ENCODE peak calls at places on chromosomes 6 and 20, in six cellular contexts. V is GM06990, S is left lung, E is fibroblast of pulmonary artery, M is colonic mucosa, U is RWPE1. C is an unnamed sample.

GRCh38 chr20:8722277-8722928 is 346.5 kb upstream of the PLCB4 start:
- DNase-seq in E (peak), M (peak), U (peak), V (no peak), S (no peak), C (peak)

GRCh38 chr6:156053626-156054025 is 598.0 kb upstream of the NOX3 start:
- DNase-seq in V (no peak), S (no peak), U (no peak), M (no peak), E (no peak), C (no peak)

GRCh38 chr20:32648761-32649615 is 24.8 kb downstream of the C20orf203 start:
- DNase-seq in M (no peak), S (no peak), U (no peak), E (peak), V (no peak), C (no peak)

GRCh38 chr20:17627101-17627950 is 54.7 kb downstream of the RRBP1 start:
- DNase-seq in M (no peak), S (peak), V (no peak), U (no peak), E (no peak), C (no peak)

GRCh38 chr20:53819973-53820451 is 226.4 kb upstream of the ZNF217 start:
- DNase-seq in S (no peak), M (no peak), E (no peak), U (no peak), V (no peak), C (no peak)

GRCh38 chr20:38790210-38791053 is 15.1 kb upstream of the PPP1R16B start:
- DNase-seq in U (peak), S (no peak), E (peak), M (no peak), V (no peak), C (no peak)

GRCh38 chr20:54668271-54669053 is 193.1 kb downstream of the DOK5 start:
- DNase-seq in M (no peak), U (peak), E (peak), V (peak), S (no peak), C (no peak)

GRCh38 chr6:111715321-111715720 is 109.6 kb upstream of the TRAF3IP2 start:
- DNase-seq in U (no peak), V (no peak), S (no peak), M (no peak), E (no peak), C (no peak)

GRCh38 chr6:162864901-162865300 is 137.1 kb downstream of the PACRG start:
- DNase-seq in M (no peak), V (no peak), S (no peak), U (no peak), E (no peak), C (no peak)

GRCh38 chr6:132612449-132613116 is 11.5 kb downstream of the TAAR2 start:
- DNase-seq in E (no peak), M (no peak), V (no peak), U (no peak), S (no peak), C (no peak)

GRCh38 chr20:44754554-44754953 is 8.9 kb downstream of the KCNK15 start:
- DNase-seq in E (no peak), M (no peak), S (no peak), V (no peak), U (no peak), C (no peak)

GRCh38 chr6:113634352-113635163 is 222.6 kb upstream of the MARCKS start:
- DNase-seq in S (no peak), E (peak), V (peak), M (no peak), U (no peak), C (no peak)

GRCh38 chr6:36340671-36341454 is 4.2 kb upstream of the BNIP5 start:
- DNase-seq in V (peak), M (peak), U (peak), S (peak), E (peak), C (no peak)

GRCh38 chr6:131979515-131980337 is 28.6 kb upstream of the CCN2 start:
- DNase-seq in E (peak), V (no peak), S (no peak), M (no peak), U (no peak), C (no peak)

GRCh38 chr6:55276745-55277627 is 50.3 kb upstream of the GFRAL start:
- DNase-seq in E (peak), M (peak), V (peak), S (no peak), U (peak), C (peak)

GRCh38 chr20:32894711-32895355 is 36.1 kb downstream of the EFCAB8 start:
- DNase-seq in E (no peak), S (no peak), V (no peak), U (no peak), M (no peak), C (no peak)

GRCh38 chr6:167824591-167825041 is 2.1 kb upstream of the AFDN start:
- DNase-seq in S (no peak), M (no peak), V (no peak), U (no peak), E (no peak), C (no peak)

GRCh38 chr6:24188571-24188970 is 62.6 kb downstream of the NRSN1 start:
- DNase-seq in M (no peak), S (no peak), E (no peak), U (no peak), V (no peak), C (no peak)

GRCh38 chr6:15148356-15149058 is 97.4 kb upstream of the JARID2 start:
- DNase-seq in M (no peak), V (peak), U (peak), S (no peak), E (peak), C (no peak)

GRCh38 chr20:32599783-32600340 is 14.7 kb upstream of the NOL4L start:
- DNase-seq in V (no peak), E (no peak), S (no peak), U (no peak), M (no peak), C (no peak)

GRCh38 chr20:18092890-18093289 is 35.2 kb upstream of the OVOL2 start:
- DNase-seq in S (no peak), U (no peak), M (no peak), E (no peak), V (no peak), C (no peak)

GRCh38 chr6:127206531-127207065 is 60.1 kb upstream of the RNF146 start:
- DNase-seq in M (no peak), E (peak), V (no peak), U (no peak), S (no peak), C (no peak)

GRCh38 chr20:61346996-61347906 is 95.2 kb downstream of the CDH4 start:
- DNase-seq in U (no peak), M (no peak), S (no peak), V (no peak), E (no peak), C (no peak)

GRCh38 chr20:4038676-4039075 is 23.3 kb upstream of the RNF24 start:
- DNase-seq in U (no peak), M (no peak), S (no peak), E (no peak), V (no peak), C (no peak)

GRCh38 chr20:37798312-37798711 is 104.5 kb downstream of the CTNNBL1 start:
- DNase-seq in V (no peak), S (no peak), U (no peak), M (no peak), E (no peak), C (no peak)

GRCh38 chr6:80366721-80367120 is 260.2 kb downstream of the BCKDHB start:
- DNase-seq in E (peak), U (peak), V (no peak), S (no peak), M (no peak), C (no peak)

GRCh38 chr6:80363501-80363900 is 257.0 kb downstream of the BCKDHB start:
- DNase-seq in M (no peak), E (peak), S (no peak), V (no peak), U (no peak), C (no peak)

DNA sequence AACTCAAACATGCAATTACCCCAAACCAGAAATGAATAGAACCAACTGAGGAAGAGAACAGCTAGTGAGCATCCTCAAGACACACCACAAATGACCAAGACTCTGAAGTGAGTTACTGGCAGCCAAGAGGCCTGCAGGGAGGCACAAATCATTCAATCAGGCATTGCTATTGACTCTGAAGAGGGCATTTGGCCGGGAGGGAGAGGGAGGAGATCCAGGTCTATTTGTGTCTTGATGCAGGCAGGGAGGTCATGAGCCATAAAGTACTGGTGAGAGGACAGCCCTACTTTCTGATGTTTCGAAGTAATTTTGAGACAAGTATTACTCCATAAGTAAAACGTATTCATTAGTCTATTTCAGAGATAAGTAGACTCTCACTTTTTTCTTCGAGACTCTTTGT is 257.7 kb downstream of the BCKDHB start:
- DNase-seq in S (no peak), E (no peak), M (no peak), U (no peak), V (no peak), C (no peak)
- TF ChIP-seq CTCF in S (no peak), E (no peak), M (no peak), U (no peak), V (no peak), C (no peak)

GRCh38 chr20:34311118-34312023 is 8.2 kb upstream of the AHCY start:
- DNase-seq in M (peak), V (no peak), U (no peak), S (no peak), E (no peak), C (no peak)
- TF ChIP-seq CTCF in M (no peak), V (no peak), U (no peak), S (no peak), E (peak), C (no peak)

GRCh38 chr20:20691477-20691863 is 21.0 kb downstream of the RALGAPA2 start:
- DNase-seq in E (no peak), M (no peak), S (no peak), V (no peak), U (no peak), C (no peak)

GRCh38 chr20:20692587-20692986 is 19.9 kb downstream of the RALGAPA2 start:
- DNase-seq in U (no peak), M (no peak), E (no peak), V (no peak), S (no peak), C (no peak)

GRCh38 chr20:20695250-20695816 is 17.1 kb downstream of the RALGAPA2 start:
- DNase-seq in S (no peak), U (no peak), M (no peak), V (no peak), E (no peak), C (no peak)

GRCh38 chr20:20697325-20697845 is 15.1 kb downstream of the RALGAPA2 start:
- DNase-seq in V (no peak), U (no peak), E (no peak), M (no peak), S (no peak), C (no peak)

DNA sequence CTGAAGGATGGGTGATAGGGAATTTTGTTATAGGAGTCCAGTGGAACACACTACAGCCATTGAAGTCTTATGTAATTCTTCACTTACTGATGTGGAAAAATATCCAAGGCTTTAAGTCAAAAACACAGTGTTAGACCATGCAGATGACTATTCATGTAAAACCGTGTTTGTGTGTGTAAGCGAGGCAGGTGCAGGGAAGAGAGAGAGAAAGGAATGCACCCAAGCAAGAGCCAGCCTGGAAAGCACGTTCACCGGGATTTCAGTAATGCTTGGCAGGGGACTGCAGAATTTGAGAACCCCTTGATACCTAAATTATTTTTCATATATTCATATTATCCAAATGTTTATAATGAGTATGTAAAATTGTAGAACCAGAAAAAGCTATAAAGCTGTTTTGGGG is 17.9 kb downstream of the RALGAPA2 start:
- DNase-seq in E (no peak), M (no peak), U (no peak), V (no peak), S (no peak), C (no peak)
- TF ChIP-seq CTCF in E (no peak), M (no peak), U (no peak), V (no peak), S (no peak), C (no peak)

DNA sequence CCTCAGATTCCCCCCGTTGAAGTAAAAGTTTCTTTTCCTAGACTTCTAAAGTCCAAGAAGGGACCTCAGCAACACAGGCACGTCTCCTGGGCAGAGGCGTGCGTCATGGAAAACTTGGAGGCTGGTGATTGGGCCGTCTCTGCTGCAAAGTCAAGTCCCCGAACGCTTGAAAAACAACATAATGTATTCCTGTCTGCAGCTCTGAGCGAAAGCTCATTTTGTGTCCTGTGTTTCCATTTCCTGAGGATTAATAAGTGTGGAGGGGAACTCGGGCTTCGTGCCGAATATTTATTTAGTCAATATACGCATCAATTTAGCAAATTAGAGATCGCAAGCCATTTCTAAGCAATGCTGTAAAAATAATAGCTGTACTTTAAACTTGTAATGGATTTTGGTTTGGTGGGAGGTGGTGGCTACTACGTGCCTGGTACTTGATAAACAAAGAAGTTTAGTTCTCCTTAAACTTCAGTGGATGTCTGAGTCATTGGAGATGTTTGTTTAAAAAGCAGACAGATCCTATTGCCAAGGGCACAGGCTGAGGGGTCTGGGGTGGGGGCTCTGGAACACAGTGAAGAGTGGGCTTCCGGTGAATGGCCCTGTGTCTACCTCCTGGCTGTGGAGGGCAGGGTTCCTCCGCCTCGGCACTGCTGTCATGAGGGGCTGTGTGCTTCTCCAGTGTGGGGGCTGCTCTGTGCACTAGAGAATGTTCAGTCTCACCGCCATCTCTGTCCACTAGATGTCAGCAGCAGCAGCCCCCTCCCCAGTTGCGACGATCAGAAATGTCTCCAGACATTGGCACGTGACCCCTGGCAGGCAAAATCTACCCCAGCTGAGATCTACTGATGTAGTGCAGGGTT is 21.8 kb downstream of the PCK1 start:
- DNase-seq in M (no peak), V (no peak), S (no peak), E (peak), U (no peak), C (no peak)
- TF ChIP-seq CTCF in M (no peak), V (peak), S (no peak), E (peak), U (peak), C (peak)

GRCh38 chr20:46348231-46348803 is 40.0 kb upstream of the CDH22 start:
- DNase-seq in E (peak), V (no peak), M (no peak), U (no peak), S (no peak), C (no peak)
- TF ChIP-seq CTCF in E (peak), V (no peak), M (no peak), U (no peak), S (no peak), C (peak)

GRCh38 chr20:25195962-25196700 is 619 bp downstream of the ENTPD6 start:
- DNase-seq in S (no peak), U (peak), M (peak), E (no peak), V (no peak), C (peak)

GRCh38 chr20:25196701-25197120 is 1.2 kb downstream of the ENTPD6 start:
- DNase-seq in E (no peak), U (no peak), M (peak), S (no peak), V (no peak), C (no peak)

GRCh38 chr20:25197870-25198190 is 2.3 kb downstream of the ENTPD6 start:
- DNase-seq in E (no peak), S (no peak), V (no peak), M (no peak), U (no peak), C (no peak)

GRCh38 chr20:25198663-25199363 is 3.3 kb downstream of the ENTPD6 start:
- DNase-seq in S (no peak), U (no peak), V (no peak), M (no peak), E (no peak), C (no peak)

GRCh38 chr20:25197173-25197869 is 1.8 kb downstream of the ENTPD6 start:
- DNase-seq in E (no peak), M (peak), U (no peak), S (no peak), V (no peak), C (no peak)
- TF ChIP-seq CTCF in E (no peak), M (no peak), U (no peak), S (no peak), V (peak), C (peak)

GRCh38 chr6:63635563-63636515 is at the start of gene PHF3:
- DNase-seq in M (peak), U (peak), S (peak), V (peak), E (peak), C (peak)
- TF ChIP-seq CTCF in M (no peak), U (peak), S (no peak), V (no peak), E (peak), C (peak)

C was measured in LNCaP clone FGC.